ENCODE peak calls at places on chromosomes 5 and 9, in six cellular contexts. T is H9, D is neuronal stem cell, F is mesendoderm, B is mesenchymal stem cell, Z is H1. E is an unnamed sample.

GRCh38 chr5:135242021-135242480 is 157.0 kb downstream of the MACROH2A1 start:
- DNase-seq in T (peak; percentile 10), D (no peak), F (no peak), B (peak; percentile 58), Z (no peak), E (peak; percentile 64)

GRCh38 chr9:128011071-128011817 is 30.5 kb upstream of the EEIG1 start:
- DNase-seq in T (no peak), D (no peak), F (no peak), B (no peak), Z (no peak), E (no peak)

GRCh38 chr5:10760976-10761841 is at the start of gene DAP:
- DNase-seq in T (peak; percentile 93), D (peak; percentile 79), F (peak; percentile 93), B (peak; percentile 88), Z (peak; percentile 64), E (peak; percentile 88)

GRCh38 chr5:132082329-132083023 is 8.9 kb downstream of the CSF2 start:
- DNase-seq in T (no peak), D (no peak), F (no peak), B (no peak), Z (no peak), E (no peak)

GRCh38 chr5:154648229-154648628 is 106.9 kb upstream of the LARP1 start:
- DNase-seq in T (no peak), D (no peak), F (no peak), B (no peak), Z (no peak), E (no peak)

GRCh38 chr9:79210541-79211243 is 361.1 kb upstream of the TLE4 start:
- DNase-seq in T (no peak), D (no peak), F (no peak), B (no peak), Z (no peak), E (peak; percentile 41)

GRCh38 chr5:95533761-95534160 is 21.0 kb downstream of the SKIC3 start:
- DNase-seq in T (no peak), D (no peak), F (no peak), B (no peak), Z (no peak), E (peak; percentile 40)

GRCh38 chr9:129481824-129482511 is 138.9 kb downstream of the C9orf50 start:
- DNase-seq in T (no peak), D (no peak), F (peak; percentile 68), B (peak; percentile 60), Z (no peak), E (no peak)

GRCh38 chr9:123724211-123724831 is 205.6 kb downstream of the DENND1A start:
- DNase-seq in T (no peak), D (no peak), F (peak; percentile 49), B (peak; percentile 35), Z (no peak), E (peak; percentile 57)

GRCh38 chr9:87167161-87167560 is 219.9 kb upstream of the GAS1 start:
- DNase-seq in T (no peak), D (no peak), F (peak; percentile 14), B (no peak), Z (no peak), E (no peak)

GRCh38 chr9:119556129-119556875 is 187.1 kb upstream of the BRINP1 start:
- DNase-seq in T (peak; percentile 88), D (peak; percentile 71), F (peak; percentile 80), B (peak; percentile 46), Z (peak; percentile 59), E (peak; percentile 18)

GRCh38 chr9:31140316-31140715 is 1244.1 kb upstream of the ACO1 start:
- DNase-seq in T (no peak), D (no peak), F (peak; percentile 59), B (peak; percentile 29), Z (no peak), E (no peak)

GRCh38 chr5:82551220-82551619 is 273.1 kb upstream of the RPS23 start:
- DNase-seq in T (no peak), D (no peak), F (no peak), B (no peak), Z (no peak), E (no peak)

GRCh38 chr9:128629136-128629535 is 27.5 kb downstream of the DYNC2I2 start:
- DNase-seq in T (no peak), D (no peak), F (no peak), B (no peak), Z (no peak), E (no peak)

DNA sequence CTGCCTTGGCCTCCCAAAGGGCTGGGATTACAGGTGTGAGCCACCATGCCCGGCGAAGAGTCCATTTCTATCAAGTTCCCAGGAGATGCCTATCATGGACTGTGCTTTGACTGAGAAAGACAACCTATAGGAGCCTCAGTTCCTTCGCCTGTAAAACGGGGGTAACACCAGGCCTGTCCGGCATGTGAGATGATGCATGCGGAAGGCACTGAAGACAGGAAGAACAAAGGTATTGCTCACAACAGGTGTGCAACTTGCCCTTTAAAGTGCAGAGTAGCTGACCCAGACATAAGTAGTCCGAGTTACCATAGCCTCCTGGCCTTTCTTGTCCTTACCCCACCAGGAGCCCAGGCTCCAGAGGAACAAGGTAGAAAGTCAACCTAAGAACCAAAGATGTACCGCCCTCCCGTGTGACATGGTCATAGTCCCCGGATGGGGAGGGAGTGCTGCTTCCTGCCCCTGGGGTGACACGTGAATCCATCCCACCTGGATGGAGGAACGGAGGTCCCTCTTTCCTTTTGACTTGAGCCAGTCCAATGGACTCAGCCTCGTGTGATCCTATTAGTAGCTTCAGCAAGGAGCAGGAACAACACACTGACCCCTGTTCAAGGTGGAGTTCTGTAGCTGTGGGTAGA is 60.3 kb downstream of the HSPA4 start:
- DNase-seq in T (no peak), D (no peak), F (no peak), B (no peak), Z (no peak), E (no peak)
- H2BK15ac ChIP-seq in T (no peak overlapping the region), D (no peak overlapping the region), F (no peak overlapping the region), B (no peak overlapping the region), Z (no peak overlapping the region), E (no peak overlapping the region)

GRCh38 chr9:133597316-133597957 is 11.8 kb downstream of the FAM163B start:
- DNase-seq in T (no peak), D (no peak), F (peak; percentile 69), B (no peak), Z (no peak), E (no peak)
- H2BK15ac ChIP-seq in T (no peak overlapping the region), D (no peak overlapping the region), F (no peak overlapping the region), B (no peak overlapping the region), Z (no peak overlapping the region), E (no peak overlapping the region)

GRCh38 chr5:72847989-72848473 is 31.6 kb downstream of the TNPO1 start:
- DNase-seq in T (peak; percentile 89), D (peak; percentile 78), F (peak; percentile 96), B (peak; percentile 95), Z (peak; percentile 57), E (peak; percentile 93)
- H2BK15ac ChIP-seq in T (no peak overlapping the region), D (peak overlapping the region; percentile 75), F (no peak overlapping the region), B (peak overlapping the region; percentile 97), Z (no peak overlapping the region), E (peak overlapping the region; percentile 24)

DNA sequence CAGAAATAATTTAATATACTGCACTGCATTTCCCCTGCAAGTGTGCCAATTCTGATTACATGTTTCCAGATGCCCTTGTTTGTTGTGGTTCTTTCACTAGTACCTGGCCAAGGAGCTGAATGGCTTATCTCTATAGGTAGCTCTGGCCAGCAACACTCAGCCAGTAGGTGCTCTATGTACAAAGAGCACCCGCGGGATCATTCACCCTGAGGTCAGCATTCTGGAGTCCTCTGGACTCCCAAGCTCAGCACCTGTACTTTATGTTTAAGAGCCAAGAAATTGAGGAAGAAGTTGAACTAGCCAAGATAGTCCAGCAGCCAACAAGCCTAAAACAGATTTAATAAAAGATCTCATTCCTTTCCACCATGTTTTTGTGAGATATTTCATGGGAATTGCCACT is 242.7 kb upstream of the PAPPA start:
- DNase-seq in T (no peak), D (no peak), F (no peak), B (no peak), Z (no peak), E (no peak)
- H2BK15ac ChIP-seq in T (no peak overlapping the region), D (no peak overlapping the region), F (no peak overlapping the region), B (no peak overlapping the region), Z (no peak overlapping the region), E (no peak overlapping the region)

GRCh38 chr9:25573281-25573680 is 105.0 kb downstream of the TUSC1 start:
- DNase-seq in T (no peak), D (no peak), F (no peak), B (no peak), Z (no peak), E (no peak)
- H2BK15ac ChIP-seq in T (no peak overlapping the region), D (no peak overlapping the region), F (no peak overlapping the region), B (no peak overlapping the region), Z (no peak overlapping the region), E (no peak overlapping the region)

GRCh38 chr5:43704243-43704642 is 101.3 kb downstream of the NNT start:
- DNase-seq in T (no peak), D (no peak), F (no peak), B (no peak), Z (no peak), E (no peak)

GRCh38 chr5:43700591-43700990 is 97.6 kb downstream of the NNT start:
- DNase-seq in T (no peak), D (no peak), F (no peak), B (no peak), Z (no peak), E (no peak)

GRCh38 chr5:43702293-43702692 is 99.3 kb downstream of the NNT start:
- DNase-seq in T (no peak), D (no peak), F (no peak), B (no peak), Z (no peak), E (no peak)

GRCh38 chr5:43701227-43701626 is 98.2 kb downstream of the NNT start:
- DNase-seq in T (no peak), D (no peak), F (no peak), B (no peak), Z (no peak), E (no peak)

GRCh38 chr5:43702815-43703214 is 99.8 kb downstream of the NNT start:
- DNase-seq in T (no peak), D (no peak), F (peak; percentile 59), B (no peak), Z (no peak), E (peak; percentile 23)
- H2BK15ac ChIP-seq in T (no peak overlapping the region), D (no peak overlapping the region), F (no peak overlapping the region), B (no peak overlapping the region), Z (no peak overlapping the region), E (no peak overlapping the region)

GRCh38 chr9:133606722-133607053 is 2.5 kb downstream of the FAM163B start:
- DNase-seq in T (no peak), D (no peak), F (no peak), B (no peak), Z (no peak), E (no peak)

GRCh38 chr9:133608382-133608781 is 807 bp downstream of the FAM163B start:
- DNase-seq in T (no peak), D (no peak), F (no peak), B (no peak), Z (no peak), E (no peak)

GRCh38 chr9:133607381-133607780 is 1.8 kb downstream of the FAM163B start:
- DNase-seq in T (no peak), D (no peak), F (no peak), B (no peak), Z (no peak), E (no peak)

GRCh38 chr9:133608881-133609280 is 308 bp downstream of the FAM163B start:
- DNase-seq in T (no peak), D (no peak), F (no peak), B (no peak), Z (no peak), E (no peak)

GRCh38 chr9:133607976-133608375 is 1.2 kb downstream of the FAM163B start:
- DNase-seq in T (no peak), D (no peak), F (no peak), B (no peak), Z (no peak), E (no peak)
- H2BK15ac ChIP-seq in T (no peak overlapping the region), D (no peak overlapping the region), F (no peak overlapping the region), B (no peak overlapping the region), Z (no peak overlapping the region), E (no peak overlapping the region)

E was measured in IMR-90.